ENCODE peak calls at places on chromosomes 5 and 9, in nine cellular contexts. One of them, this sample, is unnamed.

GRCh38 chr9:34992376-34992951 is 2.9 kb downstream of the DNAJB5 start:
- DNase-seq in body of pancreas: no peak
- DNase-seq in dorsolateral prefrontal cortex: peak; percentile 67
- DNase-seq in kidney epithelial cell: peak; percentile 77
- DNase-seq in prostate gland: no peak
- DNase-seq in tibial artery: peak; percentile 76
- DNase-seq in cardiac muscle cell: peak; percentile 90
- DNase-seq in CD8-positive, alpha-beta T cell: peak; percentile 23
- DNase-seq in Peyer's patch: no peak
- DNase-seq in this sample: peak; percentile 88

GRCh38 chr9:33263131-33263935 is 1.2 kb downstream of the BAG1 start:
- DNase-seq in CD8-positive, alpha-beta T cell: no peak
- DNase-seq in tibial artery: peak; percentile 23
- DNase-seq in Peyer's patch: no peak
- DNase-seq in dorsolateral prefrontal cortex: no peak
- DNase-seq in prostate gland: peak; percentile 15
- DNase-seq in cardiac muscle cell: peak; percentile 24
- DNase-seq in kidney epithelial cell: no peak
- DNase-seq in body of pancreas: no peak
- DNase-seq in this sample: peak; percentile 28

GRCh38 chr9:128912270-128912853 is 8.4 kb upstream of the PHYHD1 start:
- DNase-seq in CD8-positive, alpha-beta T cell: no peak
- DNase-seq in prostate gland: no peak
- DNase-seq in dorsolateral prefrontal cortex: peak; percentile 69
- DNase-seq in Peyer's patch: no peak
- DNase-seq in cardiac muscle cell: peak; percentile 68
- DNase-seq in kidney epithelial cell: peak; percentile 95
- DNase-seq in tibial artery: no peak
- DNase-seq in body of pancreas: no peak
- DNase-seq in this sample: peak; percentile 98

GRCh38 chr5:34756781-34757624 is 82.0 kb upstream of the TTC23L start:
- DNase-seq in Peyer's patch: no peak
- DNase-seq in CD8-positive, alpha-beta T cell: no peak
- DNase-seq in prostate gland: no peak
- DNase-seq in cardiac muscle cell: no peak
- DNase-seq in tibial artery: no peak
- DNase-seq in kidney epithelial cell: peak; percentile 43
- DNase-seq in dorsolateral prefrontal cortex: no peak
- DNase-seq in body of pancreas: no peak
- DNase-seq in this sample: no peak

GRCh38 chr5:81506378-81506777 is 112.4 kb upstream of the ACOT12 start:
- DNase-seq in body of pancreas: no peak
- DNase-seq in tibial artery: no peak
- DNase-seq in cardiac muscle cell: no peak
- DNase-seq in CD8-positive, alpha-beta T cell: no peak
- DNase-seq in Peyer's patch: no peak
- DNase-seq in kidney epithelial cell: no peak
- DNase-seq in dorsolateral prefrontal cortex: no peak
- DNase-seq in prostate gland: no peak
- DNase-seq in this sample: no peak

GRCh38 chr9:126702501-126703329 is 89.0 kb downstream of the LMX1B start:
- DNase-seq in dorsolateral prefrontal cortex: no peak
- DNase-seq in tibial artery: no peak
- DNase-seq in kidney epithelial cell: no peak
- DNase-seq in cardiac muscle cell: no peak
- DNase-seq in Peyer's patch: no peak
- DNase-seq in CD8-positive, alpha-beta T cell: peak; percentile 29
- DNase-seq in body of pancreas: no peak
- DNase-seq in prostate gland: no peak
- DNase-seq in this sample: no peak

GRCh38 chr5:475704-476101 is 32.7 kb downstream of the EXOC3 start:
- DNase-seq in kidney epithelial cell: no peak
- DNase-seq in dorsolateral prefrontal cortex: peak; percentile 40
- DNase-seq in body of pancreas: no peak
- DNase-seq in CD8-positive, alpha-beta T cell: no peak
- DNase-seq in prostate gland: no peak
- DNase-seq in tibial artery: no peak
- DNase-seq in Peyer's patch: no peak
- DNase-seq in cardiac muscle cell: no peak
- DNase-seq in this sample: no peak

GRCh38 chr5:14959443-14960119 is 88.0 kb upstream of the ANKH start:
- DNase-seq in dorsolateral prefrontal cortex: no peak
- DNase-seq in prostate gland: peak; percentile 65
- DNase-seq in Peyer's patch: no peak
- DNase-seq in kidney epithelial cell: no peak
- DNase-seq in tibial artery: no peak
- DNase-seq in body of pancreas: no peak
- DNase-seq in cardiac muscle cell: no peak
- DNase-seq in CD8-positive, alpha-beta T cell: no peak
- DNase-seq in this sample: peak; percentile 97

GRCh38 chr9:14209399-14209990 is 104.4 kb downstream of the NFIB start:
- DNase-seq in kidney epithelial cell: no peak
- DNase-seq in body of pancreas: no peak
- DNase-seq in cardiac muscle cell: no peak
- DNase-seq in CD8-positive, alpha-beta T cell: no peak
- DNase-seq in prostate gland: no peak
- DNase-seq in tibial artery: no peak
- DNase-seq in Peyer's patch: no peak
- DNase-seq in dorsolateral prefrontal cortex: no peak
- DNase-seq in this sample: no peak

GRCh38 chr5:112776301-112776856 is 38.7 kb downstream of the APC start:
- DNase-seq in kidney epithelial cell: no peak
- DNase-seq in prostate gland: no peak
- DNase-seq in tibial artery: no peak
- DNase-seq in Peyer's patch: no peak
- DNase-seq in body of pancreas: no peak
- DNase-seq in CD8-positive, alpha-beta T cell: no peak
- DNase-seq in dorsolateral prefrontal cortex: no peak
- DNase-seq in cardiac muscle cell: peak; percentile 65
- DNase-seq in this sample: peak; percentile 78

GRCh38 chr5:138491669-138492551 is 26.6 kb downstream of the EGR1 start:
- DNase-seq in cardiac muscle cell: peak; percentile 96
- DNase-seq in kidney epithelial cell: peak; percentile 53
- DNase-seq in tibial artery: peak; percentile 90
- DNase-seq in prostate gland: peak; percentile 90
- DNase-seq in dorsolateral prefrontal cortex: peak; percentile 94
- DNase-seq in CD8-positive, alpha-beta T cell: peak; percentile 80
- DNase-seq in body of pancreas: peak; percentile 91
- DNase-seq in Peyer's patch: peak; percentile 79
- DNase-seq in this sample: peak; percentile 76

GRCh38 chr9:37026085-37026935 is 7.8 kb downstream of the PAX5 start:
- DNase-seq in tibial artery: no peak
- DNase-seq in cardiac muscle cell: no peak
- DNase-seq in kidney epithelial cell: no peak
- DNase-seq in Peyer's patch: no peak
- DNase-seq in prostate gland: no peak
- DNase-seq in dorsolateral prefrontal cortex: no peak
- DNase-seq in body of pancreas: no peak
- DNase-seq in CD8-positive, alpha-beta T cell: no peak
- DNase-seq in this sample: no peak

GRCh38 chr5:103918668-103919367 is 356.2 kb upstream of the NUDT12 start:
- DNase-seq in CD8-positive, alpha-beta T cell: no peak
- DNase-seq in tibial artery: no peak
- DNase-seq in kidney epithelial cell: peak; percentile 55
- DNase-seq in cardiac muscle cell: no peak
- DNase-seq in body of pancreas: no peak
- DNase-seq in prostate gland: no peak
- DNase-seq in dorsolateral prefrontal cortex: no peak
- DNase-seq in Peyer's patch: no peak
- DNase-seq in this sample: no peak

GRCh38 chr5:136040746-136041415 is 12.1 kb downstream of the TGFBI start:
- DNase-seq in prostate gland: no peak
- DNase-seq in tibial artery: no peak
- DNase-seq in kidney epithelial cell: no peak
- DNase-seq in dorsolateral prefrontal cortex: no peak
- DNase-seq in cardiac muscle cell: no peak
- DNase-seq in Peyer's patch: no peak
- DNase-seq in CD8-positive, alpha-beta T cell: no peak
- DNase-seq in body of pancreas: no peak
- DNase-seq in this sample: no peak

GRCh38 chr5:134738963-134739661 is 764 bp downstream of the CAMLG start:
- DNase-seq in prostate gland: peak; percentile 10
- DNase-seq in dorsolateral prefrontal cortex: no peak
- DNase-seq in body of pancreas: peak; percentile 22
- DNase-seq in Peyer's patch: no peak
- DNase-seq in cardiac muscle cell: peak; percentile 47
- DNase-seq in tibial artery: no peak
- DNase-seq in CD8-positive, alpha-beta T cell: peak; percentile 21
- DNase-seq in kidney epithelial cell: no peak
- DNase-seq in this sample: peak; percentile 68

GRCh38 chr5:131171276-131171815 is 602 bp downstream of the LYRM7 start:
- DNase-seq in CD8-positive, alpha-beta T cell: no peak
- DNase-seq in cardiac muscle cell: no peak
- DNase-seq in Peyer's patch: no peak
- DNase-seq in dorsolateral prefrontal cortex: no peak
- DNase-seq in prostate gland: no peak
- DNase-seq in kidney epithelial cell: no peak
- DNase-seq in body of pancreas: no peak
- DNase-seq in tibial artery: no peak
- DNase-seq in this sample: peak; percentile 66

DNA sequence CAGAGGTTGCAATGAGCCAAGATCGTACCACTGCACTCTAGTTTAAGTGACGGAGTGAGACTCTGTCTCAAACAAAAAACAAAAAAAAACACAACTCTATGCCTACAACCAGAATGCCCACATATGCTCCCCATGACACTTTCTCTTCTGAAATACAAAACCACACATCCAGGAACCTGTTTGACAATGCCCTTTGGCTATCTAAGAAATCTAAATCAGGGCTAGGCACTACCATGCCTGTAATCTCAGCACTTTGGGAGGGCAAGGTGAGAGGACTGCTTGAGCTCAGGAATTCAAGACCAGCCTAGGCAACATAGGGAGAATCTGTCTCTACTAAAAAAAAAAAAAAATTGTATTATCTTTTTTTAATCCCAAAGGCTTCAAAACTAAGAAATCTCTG is 10.6 kb downstream of the AFF4 start:
- DNase-seq in dorsolateral prefrontal cortex: no peak
- DNase-seq in kidney epithelial cell: no peak
- DNase-seq in body of pancreas: no peak
- DNase-seq in CD8-positive, alpha-beta T cell: no peak
- DNase-seq in prostate gland: no peak
- DNase-seq in tibial artery: no peak
- DNase-seq in cardiac muscle cell: no peak
- DNase-seq in Peyer's patch: no peak
- DNase-seq in this sample: no peak
- H3K27me3 ChIP-seq in dorsolateral prefrontal cortex: no peaks in the 10 kb centered on the region
- H3K27me3 ChIP-seq in kidney epithelial cell: no peaks in the 10 kb centered on the region
- H3K27me3 ChIP-seq in body of pancreas: no peaks in the 10 kb centered on the region
- H3K27me3 ChIP-seq in CD8-positive, alpha-beta T cell: no peaks in the 10 kb centered on the region
- H3K27me3 ChIP-seq in prostate gland: no peaks in the 10 kb centered on the region
- H3K27me3 ChIP-seq in tibial artery: no peaks in the 10 kb centered on the region
- H3K27me3 ChIP-seq in cardiac muscle cell: no peaks in the 10 kb centered on the region
- H3K27me3 ChIP-seq in Peyer's patch: no peaks in the 10 kb centered on the region
- H3K27me3 ChIP-seq in this sample: no peaks in the 10 kb centered on the region

DNA sequence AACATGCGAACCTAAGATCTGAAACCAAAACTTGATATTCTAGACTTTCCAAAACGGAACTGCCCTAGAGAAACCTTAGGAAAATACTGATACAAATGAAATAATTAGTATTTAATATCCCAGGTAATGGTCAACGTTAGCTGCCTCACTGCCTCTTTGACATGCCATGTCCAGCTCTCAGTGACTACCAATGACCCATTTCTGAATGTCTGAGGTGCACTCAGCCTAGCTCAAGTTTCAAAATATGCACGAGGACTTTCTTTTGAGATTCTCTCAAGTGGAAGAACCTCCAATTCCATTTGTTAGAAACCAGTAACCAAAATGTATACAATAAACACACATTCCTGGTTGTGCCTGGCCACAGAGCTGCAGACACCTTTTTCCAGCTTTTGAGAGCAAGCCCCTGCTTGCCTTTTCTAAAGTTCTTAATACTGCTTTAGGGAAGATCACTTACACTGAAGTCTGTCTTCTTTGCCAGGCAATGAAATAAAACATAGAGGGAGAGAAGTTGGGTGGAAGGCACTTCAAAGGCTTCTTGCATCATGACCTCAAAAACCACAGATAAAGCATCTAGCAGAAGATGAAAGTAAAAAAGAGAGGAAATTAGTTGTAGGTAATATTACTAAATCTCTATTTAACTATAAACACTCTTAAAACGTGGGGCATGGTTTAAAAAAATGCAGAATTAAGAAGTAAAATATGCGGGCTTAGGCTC is 87.9 kb downstream of the MRPS27 start:
- DNase-seq in kidney epithelial cell: no peak
- DNase-seq in dorsolateral prefrontal cortex: no peak
- DNase-seq in Peyer's patch: no peak
- DNase-seq in CD8-positive, alpha-beta T cell: no peak
- DNase-seq in tibial artery: no peak
- DNase-seq in prostate gland: peak; percentile 37
- DNase-seq in body of pancreas: no peak
- DNase-seq in cardiac muscle cell: no peak
- DNase-seq in this sample: peak; percentile 65
- H3K4me3 ChIP-seq in kidney epithelial cell: no peak overlapping the region
- H3K4me3 ChIP-seq in dorsolateral prefrontal cortex: no peak overlapping the region
- H3K4me3 ChIP-seq in Peyer's patch: no peak overlapping the region
- H3K4me3 ChIP-seq in CD8-positive, alpha-beta T cell: no peak overlapping the region
- H3K4me3 ChIP-seq in tibial artery: no peak overlapping the region
- H3K4me3 ChIP-seq in prostate gland: no peak overlapping the region
- H3K4me3 ChIP-seq in body of pancreas: no peak overlapping the region
- H3K4me3 ChIP-seq in cardiac muscle cell: no peak overlapping the region
- H3K4me3 ChIP-seq in this sample: no peak overlapping the region

GRCh38 chr9:93960221-93960970 is 5.2 kb upstream of the BARX1 start:
- DNase-seq in body of pancreas: no peak
- DNase-seq in kidney epithelial cell: no peak
- DNase-seq in prostate gland: no peak
- DNase-seq in Peyer's patch: no peak
- DNase-seq in cardiac muscle cell: no peak
- DNase-seq in CD8-positive, alpha-beta T cell: no peak
- DNase-seq in dorsolateral prefrontal cortex: no peak
- DNase-seq in tibial artery: no peak
- DNase-seq in this sample: no peak
- H3K27me3 ChIP-seq in body of pancreas: peaks cover 57% of the 10 kb centered on the region
- H3K27me3 ChIP-seq in kidney epithelial cell: peaks cover 71% of the 10 kb centered on the region
- H3K27me3 ChIP-seq in prostate gland: peaks cover 44% of the 10 kb centered on the region
- H3K27me3 ChIP-seq in Peyer's patch: no peaks in the 10 kb centered on the region
- H3K27me3 ChIP-seq in cardiac muscle cell: peaks cover 83% of the 10 kb centered on the region
- H3K27me3 ChIP-seq in CD8-positive, alpha-beta T cell: peaks cover 41% of the 10 kb centered on the region
- H3K27me3 ChIP-seq in dorsolateral prefrontal cortex: peaks cover 66% of the 10 kb centered on the region
- H3K27me3 ChIP-seq in tibial artery: peaks cover 4% of the 10 kb centered on the region
- H3K27me3 ChIP-seq in this sample: peaks cover 57% of the 10 kb centered on the region

DNA sequence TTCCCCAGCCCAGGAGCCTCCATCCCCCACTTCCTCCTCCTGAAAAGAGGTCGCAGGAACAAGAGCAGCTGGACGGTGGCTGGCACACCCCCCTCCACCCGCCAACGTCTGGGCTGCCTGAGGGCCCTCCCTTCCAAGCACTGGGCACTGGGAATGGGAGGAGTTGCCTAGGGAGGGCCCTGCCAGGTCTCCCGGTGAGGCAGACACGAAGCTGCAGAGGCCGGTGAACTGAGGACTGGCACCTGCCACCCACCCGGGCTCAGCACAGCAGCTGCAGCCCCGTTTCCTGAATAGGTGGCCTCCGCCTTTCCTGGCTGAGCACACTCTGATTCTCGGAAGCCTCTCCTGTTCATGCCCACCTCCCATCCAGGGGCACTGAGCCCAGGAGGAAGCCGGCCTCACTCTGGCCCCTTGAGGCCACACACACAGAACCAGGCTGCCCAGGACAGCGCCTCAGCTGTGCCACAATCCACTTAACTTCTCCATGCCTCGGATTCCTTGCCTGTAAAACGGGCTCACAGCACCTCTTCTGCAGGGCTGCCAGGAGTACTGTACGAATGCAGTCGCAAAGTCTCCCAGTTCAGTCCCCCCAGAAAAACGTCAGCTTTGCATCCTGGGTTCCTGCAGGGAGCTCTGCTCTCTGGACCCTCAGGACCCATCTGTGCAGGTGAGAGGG is 1.3 kb downstream of the NPDC1 start:
- DNase-seq in Peyer's patch: no peak
- DNase-seq in CD8-positive, alpha-beta T cell: no peak
- DNase-seq in cardiac muscle cell: no peak
- DNase-seq in dorsolateral prefrontal cortex: no peak
- DNase-seq in kidney epithelial cell: no peak
- DNase-seq in prostate gland: no peak
- DNase-seq in body of pancreas: peak; percentile 62
- DNase-seq in tibial artery: no peak
- DNase-seq in this sample: no peak
- H3K4me3 ChIP-seq in Peyer's patch: peak overlapping the region; percentile 20
- H3K4me3 ChIP-seq in CD8-positive, alpha-beta T cell: peak overlapping the region; percentile 25
- H3K4me3 ChIP-seq in cardiac muscle cell: peak overlapping the region; percentile 76
- H3K4me3 ChIP-seq in dorsolateral prefrontal cortex: peak overlapping the region; percentile 78
- H3K4me3 ChIP-seq in kidney epithelial cell: peak overlapping the region; percentile 52
- H3K4me3 ChIP-seq in prostate gland: peak overlapping the region; percentile 58
- H3K4me3 ChIP-seq in body of pancreas: no peak overlapping the region
- H3K4me3 ChIP-seq in tibial artery: peak overlapping the region; percentile 54
- H3K4me3 ChIP-seq in this sample: peak overlapping the region; percentile 63